ENCODE peak calls at places on chromosome 10, in five cellular contexts. P, W, Y, B and H are unnamed samples.

GRCh38 chr10:35398355-35398754 is 62.0 kb downstream of the CCNY start:
- DNase-seq in B (no peak), W (no peak), Y (no peak), P (no peak), H (peak)

GRCh38 chr10:132665946-132666732 is 119.8 kb downstream of the NKX6-2 start:
- DNase-seq in W (no peak), P (no peak), B (no peak), Y (no peak), H (peak)

GRCh38 chr10:53314856-53315255 is 542.3 kb upstream of the MBL2 start:
- DNase-seq in B (no peak), W (no peak), Y (no peak), P (peak), H (peak)

GRCh38 chr10:133308431-133309110 is at the start of the genes TUBGCP2 and ZNF511:
- DNase-seq in W (peak), P (peak), B (peak), Y (peak), H (peak)

GRCh38 chr10:26112532-26112931 is 104.0 kb upstream of the GAD2 start:
- DNase-seq in B (no peak), P (no peak), Y (no peak), W (no peak), H (no peak)

GRCh38 chr10:88471909-88472308 is 111.2 kb downstream of the RNLS start:
- DNase-seq in P (no peak), Y (no peak), B (no peak), W (no peak), H (no peak)

GRCh38 chr10:103502849-103503660 is 9.6 kb downstream of the NEURL1 start:
- DNase-seq in B (no peak), W (no peak), P (no peak), Y (no peak), H (no peak)

GRCh38 chr10:103069453-103070331 is 123.4 kb downstream of the NT5C2 start:
- DNase-seq in B (peak), Y (peak), P (peak), W (no peak), H (peak)

GRCh38 chr10:5775705-5776104 is 37.5 kb downstream of the GDI2 start:
- DNase-seq in Y (peak), B (peak), W (no peak), P (peak), H (no peak)

GRCh38 chr10:49610735-49611165 is 640 bp downstream of the SLC18A3 start:
- DNase-seq in B (no peak), P (no peak), W (peak), Y (no peak), H (no peak)

GRCh38 chr10:101723176-101723575 is 28.2 kb upstream of the FBXW4 start:
- DNase-seq in Y (no peak), W (no peak), B (no peak), P (no peak), H (no peak)

GRCh38 chr10:43151371-43151770 is 13.1 kb downstream of the CSGALNACT2 start:
- DNase-seq in B (no peak), P (no peak), W (no peak), Y (no peak), H (peak)

GRCh38 chr10:78803710-78804109 is 265.1 kb upstream of the ZMIZ1 start:
- DNase-seq in P (peak), B (no peak), Y (no peak), W (no peak), H (no peak)

GRCh38 chr10:82982110-82982608 is 1107.2 kb downstream of the NRG3 start:
- DNase-seq in B (no peak), W (no peak), P (no peak), Y (no peak), H (peak)

GRCh38 chr10:26507441-26507840 is 69.3 kb downstream of the APBB1IP start:
- DNase-seq in W (no peak), P (no peak), B (no peak), Y (no peak), H (no peak)

DNA sequence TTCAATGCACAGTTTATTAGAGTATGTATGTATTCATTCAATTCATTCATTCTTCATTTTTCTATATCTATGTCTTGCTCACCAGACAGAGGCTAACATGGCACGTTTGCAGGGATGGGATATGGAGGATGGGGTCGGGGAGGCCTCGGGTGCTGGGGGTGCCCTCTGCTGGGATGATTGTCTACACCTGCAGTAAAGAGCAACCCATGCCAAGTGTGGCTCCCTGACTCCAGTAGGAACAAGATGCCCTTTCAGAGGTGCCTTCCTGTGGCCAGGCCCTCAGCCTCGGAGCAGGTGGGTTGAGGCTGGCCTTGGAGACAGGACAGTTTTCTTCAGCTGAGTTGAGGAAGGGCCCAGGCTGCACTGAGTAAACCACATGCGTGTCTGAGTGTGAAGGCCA is 157.2 kb downstream of the SH2D4B start:
- DNase-seq in Y (no peak), P (no peak), B (no peak), W (no peak), H (no peak)
- TF ChIP-seq CTCF in Y (no peak), P (no peak), B (no peak), W (no peak), H (no peak)

GRCh38 chr10:30228638-30229037 is 120.4 kb downstream of the MTPAP start:
- DNase-seq in W (no peak), Y (no peak), B (no peak), P (no peak), H (no peak)

GRCh38 chr10:30231709-30232108 is 117.4 kb downstream of the MTPAP start:
- DNase-seq in W (no peak), P (no peak), B (no peak), Y (no peak), H (no peak)

GRCh38 chr10:30227481-30227880 is 121.6 kb downstream of the MTPAP start:
- DNase-seq in B (no peak), P (no peak), Y (no peak), W (no peak), H (no peak)

GRCh38 chr10:30233186-30233958 is 115.7 kb downstream of the MTPAP start:
- DNase-seq in W (no peak), P (no peak), B (no peak), Y (no peak), H (peak)

GRCh38 chr10:30231071-30231652 is 117.9 kb downstream of the MTPAP start:
- DNase-seq in Y (no peak), W (no peak), P (no peak), B (no peak), H (no peak)
- H3K4me3 ChIP-seq in Y (no peak), W (no peak), P (no peak), B (no peak), H (no peak)

GRCh38 chr10:60913657-60914056 is 30.3 kb downstream of the RHOBTB1 start:
- DNase-seq in W (no peak), B (no peak), Y (no peak), P (no peak), H (no peak)

GRCh38 chr10:60917331-60918280 is 26.4 kb downstream of the RHOBTB1 start:
- DNase-seq in Y (no peak), B (no peak), W (no peak), P (no peak), H (no peak)

GRCh38 chr10:60913091-60913490 is 30.9 kb downstream of the RHOBTB1 start:
- DNase-seq in W (no peak), B (no peak), Y (no peak), P (no peak), H (no peak)

GRCh38 chr10:60914676-60915075 is 29.3 kb downstream of the RHOBTB1 start:
- DNase-seq in P (no peak), W (peak), Y (peak), B (peak), H (peak)

GRCh38 chr10:60916025-60916424 is 28.0 kb downstream of the RHOBTB1 start:
- DNase-seq in Y (no peak), W (no peak), B (no peak), P (no peak), H (no peak)
- TF ChIP-seq CTCF in Y (no peak), W (no peak), B (peak), P (no peak), H (no peak)

GRCh38 chr10:93074137-93074596 is 474 bp downstream of the CYP26A1 start:
- DNase-seq in Y (no peak), B (no peak), W (no peak), P (no peak), H (no peak)
- H3K4me3 ChIP-seq in Y (no peak), B (peak), W (peak), P (peak), H (peak)

GRCh38 chr10:97131041-97131659 is 54.6 kb downstream of the SLIT1 start:
- DNase-seq in Y (no peak), B (no peak), W (no peak), P (no peak), H (no peak)
- TF ChIP-seq CTCF in Y (no peak), B (no peak), W (no peak), P (no peak), H (no peak)

GRCh38 chr10:22708772-22709171 is 5.6 kb downstream of the PIP4K2A start:
- DNase-seq in P (no peak), W (no peak), Y (no peak), B (no peak), H (no peak)
- H3K4me3 ChIP-seq in P (no peak), W (no peak), Y (no peak), B (no peak), H (no peak)